ENCODE peak calls at places on chromosome 21, in five cellular contexts. S is T1000, E is NCI-H1105 treated with DMSO at 0.1 percent for 48 hours, H is NCI-H510A treated with DMSO at 0.1 percent for 48 hours, P is stromal cell of bone marrow. T is an unnamed sample.

GRCh38 chr21:45551316-45551715 is 9.1 kb upstream of the SLC19A1 start:
- DNase-seq in S (no peak), E (no peak), H (no peak), P (peak), T (no peak)

GRCh38 chr21:21111309-21111920 is 113.2 kb downstream of the NCAM2 start:
- DNase-seq in S (no peak), E (no peak), H (no peak), P (no peak), T (no peak)

GRCh38 chr21:28066051-28066450 is 926.6 kb downstream of the LTN1 start:
- DNase-seq in S (no peak), E (no peak), H (no peak), P (peak), T (no peak)

GRCh38 chr21:36048357-36048756 is 12.0 kb downstream of the SETD4 start:
- DNase-seq in S (no peak), E (no peak), H (no peak), P (no peak), T (no peak)

GRCh38 chr21:36929622-36930021 is 36.8 kb downstream of the HLCS start:
- DNase-seq in S (no peak), E (peak), H (no peak), P (no peak), T (peak)

GRCh38 chr21:45513741-45514310 is 28.4 kb downstream of the SLC19A1 start:
- DNase-seq in S (no peak), E (no peak), H (no peak), P (no peak), T (no peak)

GRCh38 chr21:32392299-32392879 is 423 bp downstream of the URB1 start:
- DNase-seq in S (no peak), E (no peak), H (no peak), P (no peak), T (no peak)

GRCh38 chr21:26388731-26389231 is 184.3 kb downstream of the CYYR1 start:
- DNase-seq in S (no peak), E (no peak), H (no peak), P (peak), T (no peak)

GRCh38 chr21:15743593-15743992 is 13.8 kb downstream of the USP25 start:
- DNase-seq in S (no peak), E (no peak), H (no peak), P (no peak), T (no peak)

GRCh38 chr21:32771134-32771523 is 426 bp downstream of the PAXBP1 start:
- DNase-seq in S (no peak), E (peak), H (peak), P (peak), T (no peak)

GRCh38 chr21:20083336-20083735 is 914.9 kb upstream of the NCAM2 start:
- DNase-seq in S (no peak), E (no peak), H (no peak), P (no peak), T (no peak)

GRCh38 chr21:46655230-46655629 is 19.8 kb downstream of the PRMT2 start:
- DNase-seq in S (no peak), E (no peak), H (no peak), P (no peak), T (no peak)

GRCh38 chr21:43622796-43623195 is 36.5 kb downstream of the HSF2BP start:
- DNase-seq in S (no peak), E (no peak), H (no peak), P (no peak), T (no peak)

GRCh38 chr21:26795866-26796329 is 49.3 kb downstream of the ADAMTS1 start:
- DNase-seq in S (peak), E (peak), H (no peak), P (peak), T (no peak)

GRCh38 chr21:20997633-20998455 is at the start of gene NCAM2:
- DNase-seq in S (peak), E (peak), H (peak), P (peak), T (peak)

GRCh38 chr21:26850116-26850643 is 5.0 kb upstream of the ADAMTS1 start:
- DNase-seq in S (no peak), E (peak), H (peak), P (no peak), T (peak)